ENCODE peak calls at places on chromosomes 13 and 19, in six cellular contexts. R is cardiac fibroblast, S is fibroblast of mammary gland, V is A549, P is cardiac muscle cell, H is RWPE2. F is an unnamed sample.

GRCh38 chr13:113401452-113402415 is 37.8 kb upstream of the GRTP1 start:
- DNase-seq in R (no peak), S (no peak), V (no peak), P (no peak), H (peak), F (no peak)

GRCh38 chr13:20054586-20054985 is 96.1 kb downstream of the ZMYM2 start:
- DNase-seq in R (no peak), S (no peak), V (no peak), P (no peak), H (no peak), F (no peak)

GRCh38 chr19:28074773-28075172 is 1138.2 kb downstream of the UQCRFS1 start:
- DNase-seq in R (no peak), S (no peak), V (no peak), P (no peak), H (no peak), F (no peak)

GRCh38 chr13:47556703-47557102 is 444.4 kb downstream of the SUCLA2 start:
- DNase-seq in R (no peak), S (no peak), V (no peak), P (no peak), H (no peak), F (no peak)

GRCh38 chr13:114080739-114081561 is 51.5 kb downstream of the RASA3 start:
- DNase-seq in R (no peak), S (no peak), V (no peak), P (no peak), H (peak), F (no peak)

GRCh38 chr19:42253245-42254082 is 1.5 kb downstream of the ERF start:
- DNase-seq in R (no peak), S (peak), V (peak), P (peak), H (no peak), F (peak)

GRCh38 chr13:49711218-49711863 is 20.1 kb upstream of the EBPL start:
- DNase-seq in R (peak), S (peak), V (no peak), P (peak), H (no peak), F (peak)

GRCh38 chr13:111926501-111927180 is 140.3 kb upstream of the SOX1 start:
- DNase-seq in R (no peak), S (no peak), V (no peak), P (no peak), H (no peak), F (no peak)

GRCh38 chr19:39623946-39624345 is 21.6 kb downstream of the LGALS13 start:
- DNase-seq in R (no peak), S (no peak), V (no peak), P (no peak), H (no peak), F (no peak)

GRCh38 chr13:110571897-110572777 is 10.6 kb upstream of the RAB20 start:
- DNase-seq in R (no peak), S (no peak), V (no peak), P (no peak), H (no peak), F (no peak)

GRCh38 chr13:104057851-104058250 is 991.6 kb upstream of the SLC10A2 start:
- DNase-seq in R (no peak), S (no peak), V (no peak), P (no peak), H (no peak), F (no peak)

GRCh38 chr19:19297759-19298158 is 22.6 kb downstream of the SUGP1 start:
- DNase-seq in R (no peak), S (no peak), V (no peak), P (no peak), H (no peak), F (no peak)

GRCh38 chr13:100100115-100100879 is 11.4 kb downstream of the PCCA start:
- DNase-seq in R (peak), S (peak), V (peak), P (peak), H (no peak), F (peak)

GRCh38 chr13:60338754-60339153 is 58.3 kb upstream of the TDRD3 start:
- DNase-seq in R (no peak), S (no peak), V (no peak), P (no peak), H (no peak), F (no peak)

GRCh38 chr13:73370066-73370465 is 311.3 kb downstream of the KLF5 start:
- DNase-seq in R (no peak), S (no peak), V (no peak), P (no peak), H (no peak), F (no peak)

GRCh38 chr19:3699071-3699740 is 1.1 kb downstream of the PIP5K1C start:
- DNase-seq in R (peak), S (peak), V (no peak), P (peak), H (no peak), F (peak)

GRCh38 chr13:113049981-113050380 is 55.6 kb upstream of the F7 start:
- DNase-seq in R (no peak), S (no peak), V (no peak), P (no peak), H (peak), F (peak)

GRCh38 chr13:71359641-71360040 is 507.4 kb downstream of the DACH1 start:
- DNase-seq in R (no peak), S (no peak), V (no peak), P (no peak), H (no peak), F (no peak)

GRCh38 chr13:86383561-86383960 is 584.3 kb upstream of the SLITRK6 start:
- DNase-seq in R (no peak), S (no peak), V (no peak), P (no peak), H (no peak), F (no peak)

GRCh38 chr19:3034845-3035541 is 5.9 kb upstream of the TLE2 start:
- DNase-seq in R (peak), S (peak), V (no peak), P (peak), H (no peak), F (peak)

GRCh38 chr19:41219924-41220567 is 1.0 kb downstream of the AXL start:
- DNase-seq in R (peak), S (peak), V (no peak), P (peak), H (no peak), F (peak)

GRCh38 chr19:18948976-18949356 is 7.9 kb upstream of the HOMER3 start:
- DNase-seq in R (no peak), S (no peak), V (no peak), P (no peak), H (no peak), F (no peak)

GRCh38 chr13:104021806-104022397 is 955.7 kb upstream of the SLC10A2 start:
- DNase-seq in R (no peak), S (no peak), V (no peak), P (no peak), H (no peak), F (no peak)

GRCh38 chr13:101399365-101399764 is 16.9 kb downstream of the NALCN start:
- DNase-seq in R (peak), S (no peak), V (no peak), P (no peak), H (no peak), F (no peak)

GRCh38 chr19:10309423-10309822 is at the start of gene ZGLP1:
- DNase-seq in R (no peak), S (no peak), V (no peak), P (no peak), H (no peak), F (no peak)

GRCh38 chr19:57599761-57600383 is at the start of gene ZNF530:
- DNase-seq in R (peak), S (peak), V (peak), P (peak), H (peak), F (peak)

GRCh38 chr19:925912-926594 is at the start of gene ARID3A:
- DNase-seq in R (no peak), S (no peak), V (peak), P (peak), H (peak), F (no peak)

GRCh38 chr13:102708211-102708610 is 13.4 kb upstream of the METTL21C start:
- DNase-seq in R (no peak), S (no peak), V (no peak), P (no peak), H (no peak), F (no peak)

DNA sequence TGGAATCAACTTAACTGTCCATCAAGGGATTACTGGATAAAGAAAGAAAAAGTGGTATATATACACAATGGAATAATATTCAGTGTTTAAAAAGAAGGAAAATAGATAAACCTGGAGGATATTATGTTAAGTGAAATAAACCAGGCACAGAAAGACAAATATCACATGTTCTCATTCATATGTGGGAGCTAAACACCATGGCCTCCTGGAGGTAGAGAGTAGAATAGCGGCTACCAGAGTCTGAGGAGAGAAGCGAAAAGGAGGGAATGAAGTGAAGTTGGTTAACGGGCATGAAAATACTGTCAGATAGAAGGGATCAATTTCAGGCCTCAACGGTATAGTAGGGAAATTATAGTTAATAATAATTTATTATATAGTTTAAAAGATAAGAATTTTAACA is 147.5 kb upstream of the OBI1 start:
- DNase-seq in R (no peak), S (no peak), V (peak), P (peak), H (no peak), F (no peak)
- TF ChIP-seq CTCF in R (peak), S (peak), V (no peak), P (peak), H (peak), F (no peak)

DNA sequence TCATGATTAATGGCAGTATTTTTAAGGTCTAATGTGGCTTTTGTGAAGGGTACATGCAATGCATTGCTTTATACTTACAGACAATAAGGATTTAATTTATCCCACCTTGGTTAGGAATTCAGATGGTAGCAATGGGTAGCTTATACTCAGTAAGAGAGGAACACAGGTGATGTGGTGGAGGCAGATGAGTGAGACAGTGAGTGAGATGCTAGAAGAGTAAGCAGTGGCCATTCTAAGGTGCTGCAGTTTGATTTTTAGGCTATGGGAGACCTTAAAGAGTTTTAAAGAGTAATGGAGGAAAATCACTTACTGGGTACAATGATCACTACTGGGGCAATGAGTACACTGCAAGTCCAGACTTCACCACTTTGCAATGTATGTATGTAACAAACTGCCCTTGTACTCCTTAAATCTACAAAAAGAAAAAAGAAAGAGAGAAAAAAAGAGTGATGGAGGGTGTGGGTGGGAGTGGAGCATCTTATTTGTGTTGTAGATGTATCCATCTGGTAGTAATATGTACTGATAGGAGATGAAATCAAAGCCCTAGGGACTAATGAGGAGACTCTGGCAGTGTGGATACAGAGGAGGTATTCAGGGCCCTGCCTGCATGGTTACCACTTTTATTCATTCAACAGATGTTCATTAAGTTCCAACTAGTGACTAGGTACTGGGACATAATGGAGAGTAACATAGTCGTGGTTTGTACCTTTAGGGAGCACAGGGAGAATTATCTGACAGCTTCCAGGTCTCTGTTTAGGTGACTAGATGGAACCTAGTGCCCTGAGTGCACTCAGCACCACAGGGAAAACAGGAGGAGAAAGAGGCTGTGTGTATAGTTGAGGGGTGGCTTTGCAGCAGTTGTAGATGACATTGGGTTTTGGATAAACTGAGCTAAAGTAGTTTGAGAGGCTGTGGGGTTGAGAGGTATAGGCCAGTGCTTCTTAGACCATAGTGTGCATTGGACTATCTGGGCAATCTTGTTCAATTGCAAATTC is 99.0 kb downstream of the GPC6 start:
- DNase-seq in R (no peak), S (no peak), V (no peak), P (no peak), H (no peak), F (no peak)
- H3K4me3 ChIP-seq in R (no peak), S (no peak), V (no peak), P (no peak), H (no peak), F (no peak)

DNA sequence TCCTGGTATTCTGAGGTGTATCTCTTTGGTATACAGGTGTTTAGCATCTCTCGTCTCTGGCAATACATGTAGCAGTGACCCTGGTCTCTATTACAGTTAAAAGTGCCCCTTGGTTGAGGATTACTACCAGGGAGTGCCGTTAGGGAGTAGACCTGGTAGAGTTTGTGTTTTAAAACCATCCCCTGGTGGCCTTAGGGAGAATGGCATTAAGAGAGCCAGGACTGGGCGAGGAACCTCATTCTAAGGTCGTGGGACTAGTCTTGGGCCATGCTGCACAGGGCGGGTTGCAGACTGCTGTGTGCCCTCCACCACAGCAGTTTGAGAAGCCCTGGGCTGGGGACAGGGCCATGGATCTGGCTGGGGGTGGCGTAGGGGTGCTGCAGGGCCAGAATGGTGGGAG is 35.0 kb downstream of the B3GLCT start:
- DNase-seq in R (peak), S (peak), V (peak), P (peak), H (no peak), F (no peak)
- TF ChIP-seq CTCF in R (peak), S (peak), V (no peak), P (peak), H (no peak), F (peak)

GRCh38 chr19:7159105-7159933 is 89.8 kb downstream of the ZNF557 start:
- DNase-seq in R (peak), S (peak), V (no peak), P (peak), H (no peak), F (peak)
- H3K4me3 ChIP-seq in R (no peak), S (no peak), V (no peak), P (no peak), H (no peak), F (peak)

GRCh38 chr19:13208964-13209796 is 59.0 kb downstream of the IER2 start:
- DNase-seq in R (no peak), S (no peak), V (no peak), P (no peak), H (no peak), F (no peak)
- TF ChIP-seq CTCF in R (no peak), S (no peak), V (no peak), P (no peak), H (no peak), F (no peak)

DNA sequence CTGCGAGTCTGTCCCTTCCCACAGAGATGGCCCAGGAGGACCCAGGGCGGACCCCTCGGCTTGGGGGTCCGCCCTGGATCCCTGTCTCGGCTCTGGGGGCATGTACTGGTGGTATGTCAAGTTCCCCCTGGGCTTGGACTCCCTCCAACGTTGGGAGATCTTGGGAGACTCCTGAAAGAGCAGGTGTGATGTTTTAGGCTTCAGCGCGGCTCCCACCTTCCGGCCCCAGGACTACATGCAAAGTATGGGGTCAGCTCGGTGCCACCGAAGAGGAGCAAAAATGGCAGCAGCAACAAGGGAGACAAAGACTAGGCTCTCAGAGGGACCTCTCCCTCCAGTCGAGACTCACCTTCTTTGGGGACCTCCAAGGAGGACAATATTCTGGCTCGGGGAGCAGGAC is 4.2 kb downstream of the MAMSTR start:
- DNase-seq in R (no peak), S (no peak), V (no peak), P (no peak), H (no peak), F (no peak)
- H3K4me3 ChIP-seq in R (peak), S (peak), V (peak), P (no peak), H (no peak), F (peak)

GRCh38 chr13:25062479-25062878 is 33.5 kb upstream of the PABPC3 start:
- DNase-seq in R (no peak), S (no peak), V (no peak), P (no peak), H (no peak), F (no peak)
- TF ChIP-seq CTCF in R (no peak), S (no peak), V (peak), P (no peak), H (no peak), F (no peak)

DNA sequence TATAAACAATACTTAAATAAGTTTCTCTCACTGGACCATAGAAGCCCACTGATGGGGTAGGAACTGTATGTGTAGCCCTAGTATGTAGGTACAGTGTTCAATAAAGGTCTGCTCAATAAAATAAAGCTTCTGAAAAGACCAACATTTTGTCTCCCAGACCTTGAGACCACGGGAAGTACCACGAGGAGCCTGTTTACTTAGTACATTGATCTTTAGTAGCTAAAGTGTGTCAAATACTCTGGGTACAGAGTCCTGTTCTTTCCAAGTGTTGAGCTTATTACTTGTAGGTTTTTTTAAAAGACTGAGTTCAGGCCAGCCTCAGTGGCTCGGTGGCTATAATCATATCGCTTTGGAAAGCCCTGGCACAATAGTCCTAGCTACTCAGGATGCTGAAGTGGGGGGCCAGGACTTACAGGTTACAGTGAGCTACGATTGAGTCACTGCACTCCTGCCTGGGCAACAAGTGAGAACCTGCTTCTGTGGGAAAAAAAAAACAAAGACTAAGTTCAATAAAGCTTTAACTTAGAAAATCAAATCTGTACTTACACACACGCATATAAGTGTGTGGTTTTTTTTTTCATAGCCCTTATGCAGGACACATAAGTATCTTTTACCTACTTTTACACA is 3.4 kb downstream of the MTRF1 start:
- DNase-seq in R (no peak), S (no peak), V (no peak), P (no peak), H (no peak), F (no peak)
- H3K4me3 ChIP-seq in R (no peak), S (no peak), V (no peak), P (no peak), H (no peak), F (no peak)